ENCODE peak calls at places on chromosomes 4 and X, in five cellular contexts. P is neuronal stem cell, U is choroid plexus epithelial cell, C is lower lobe of right lung, F is body of pancreas. D is an unnamed sample.

GRCh38 chr4:121156822-121157769 is 7.0 kb downstream of the TNIP3 start:
- DNase-seq in P (peak), C (peak), U (peak), F (no peak), D (no peak)

GRCh38 chr4:153142700-153143438 is 61.4 kb upstream of the TRIM2 start:
- DNase-seq in F (peak), P (peak), U (peak), C (peak), D (peak)

GRCh38 chrX:86348669-86349068 is 200.4 kb downstream of the DACH2 start:
- DNase-seq in C (no peak), P (no peak), F (no peak), U (no peak), D (no peak)

GRCh38 chr4:184477201-184477999 is 3.0 kb upstream of the IRF2 start:
- DNase-seq in C (no peak), P (no peak), F (no peak), U (no peak), D (no peak)

GRCh38 chrX:130393451-130394074 is 8.1 kb upstream of the GPR119 start:
- DNase-seq in F (peak), C (no peak), P (no peak), U (peak), D (peak)

GRCh38 chr4:123452585-123452984 is 56.0 kb downstream of the SPRY1 start:
- DNase-seq in P (no peak), F (no peak), C (peak), U (peak), D (peak)

GRCh38 chr4:66097271-66097670 is 427.0 kb upstream of the EPHA5 start:
- DNase-seq in U (no peak), P (no peak), C (no peak), F (no peak), D (peak)

GRCh38 chrX:33434256-33435092 is 223.1 kb upstream of the DMD start:
- DNase-seq in P (peak), F (peak), C (no peak), U (peak), D (peak)

GRCh38 chr4:33323393-33323792 is 2603.2 kb downstream of the PCDH7 start:
- DNase-seq in P (no peak), C (no peak), U (no peak), F (no peak), D (no peak)

GRCh38 chr4:41814565-41814964 is 66.0 kb upstream of the PHOX2B start:
- DNase-seq in F (peak), U (peak), C (no peak), P (no peak), D (no peak)

GRCh38 chrX:57447856-57448255 is 144.0 kb upstream of the ZXDB start:
- DNase-seq in C (no peak), F (no peak), P (no peak), U (no peak), D (no peak)

GRCh38 chr4:46648088-46648744 is 258.3 kb upstream of the GABRA2 start:
- DNase-seq in P (peak), U (peak), C (no peak), F (no peak), D (peak)

GRCh38 chr4:183905081-183905592 is at the start of gene STOX2:
- DNase-seq in F (peak), P (peak), C (peak), U (peak), D (peak)

GRCh38 chrX:131907488-131908314 is 115.4 kb upstream of the STK26 start:
- DNase-seq in F (no peak), U (no peak), P (no peak), C (no peak), D (no peak)

GRCh38 chr4:3284734-3285557 is 7.9 kb upstream of the RGS12 start:
- DNase-seq in U (no peak), P (no peak), C (no peak), F (no peak), D (no peak)

GRCh38 chr4:186726440-186727148 is 2.9 kb upstream of the FAT1 start:
- DNase-seq in C (peak), F (peak), P (peak), U (peak), D (peak)

GRCh38 chr4:113288691-113289090 is 239.2 kb downstream of the ANK2 start:
- DNase-seq in F (no peak), C (no peak), P (no peak), U (peak), D (no peak)

GRCh38 chrX:48794340-48794920 is 7.4 kb upstream of the HDAC6 start:
- DNase-seq in F (no peak), C (no peak), P (no peak), U (no peak), D (no peak)

GRCh38 chrX:63658920-63659319 is 126.1 kb downstream of the ARHGEF9 start:
- DNase-seq in F (no peak), P (no peak), U (peak), C (no peak), D (no peak)

GRCh38 chr4:27692098-27692679 is 831.5 kb downstream of the STIM2 start:
- DNase-seq in U (peak), F (no peak), P (no peak), C (no peak), D (peak)

GRCh38 chr4:148373093-148373492 is 69.1 kb downstream of the NR3C2 start:
- DNase-seq in F (no peak), C (no peak), P (no peak), U (no peak), D (no peak)

GRCh38 chr4:148369919-148370318 is 72.3 kb downstream of the NR3C2 start:
- DNase-seq in P (no peak), U (no peak), C (no peak), F (no peak), D (no peak)

GRCh38 chr4:148376151-148376550 is 66.1 kb downstream of the NR3C2 start:
- DNase-seq in P (no peak), C (no peak), F (peak), U (peak), D (peak)

DNA sequence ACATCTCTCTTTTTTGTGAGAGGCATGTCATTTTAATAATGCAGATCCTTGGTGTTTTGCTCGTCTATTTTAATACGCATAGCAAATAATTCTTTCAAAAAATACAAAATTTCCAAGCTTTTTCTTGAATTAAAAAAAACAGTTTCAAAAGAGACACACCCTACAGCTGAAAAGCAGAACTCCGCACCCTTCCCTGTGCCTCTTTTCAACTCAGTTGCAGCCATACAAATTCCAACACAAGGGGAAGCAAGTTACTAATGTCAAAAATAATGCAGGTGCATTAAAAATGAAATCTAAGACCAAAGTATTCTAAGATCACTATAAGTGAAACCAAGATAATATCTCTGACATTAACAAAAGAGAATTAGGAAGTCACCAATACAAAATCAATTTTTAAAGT is 66.6 kb downstream of the NR3C2 start:
- DNase-seq in F (no peak), U (no peak), C (no peak), P (no peak), D (no peak)
- H3K4me3 ChIP-seq in F (no peak), U (no peak), C (peak), P (no peak), D (no peak)

DNA sequence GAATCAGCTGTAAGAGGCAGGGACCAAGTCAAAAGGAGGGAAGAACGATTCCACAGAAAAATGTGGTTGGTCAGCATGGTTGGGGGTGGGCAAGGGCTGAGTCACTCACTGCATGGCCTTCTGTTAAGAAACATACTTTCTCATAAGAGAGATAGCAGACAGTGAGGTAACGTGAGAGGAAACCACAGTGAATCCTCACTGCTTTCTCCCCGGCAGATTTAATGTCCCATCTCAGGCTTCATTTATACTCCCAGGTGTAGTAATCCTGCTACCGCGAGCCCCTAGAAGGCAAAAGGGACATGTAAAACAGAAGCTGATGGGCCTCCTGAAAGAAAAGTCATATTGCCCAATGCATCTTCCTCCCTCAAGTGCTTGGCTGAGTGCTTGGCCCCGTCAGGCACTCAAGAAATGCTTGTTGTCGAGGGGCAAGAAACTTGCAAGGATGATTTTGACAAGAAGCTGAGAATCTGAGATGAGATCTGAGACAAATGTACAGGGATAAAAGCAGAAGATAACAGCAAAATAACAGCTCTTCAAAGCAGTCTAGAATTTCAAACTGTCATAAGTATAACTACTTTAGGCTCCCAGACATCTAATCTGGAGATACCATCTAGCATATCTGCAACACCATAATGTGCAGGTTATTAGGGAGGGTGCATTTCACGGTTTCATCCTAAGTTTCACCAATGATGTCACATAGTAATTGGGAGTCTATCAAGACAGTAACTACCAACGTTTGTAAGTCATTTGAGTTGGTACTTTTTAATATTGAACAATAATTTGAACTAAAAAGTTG is 40.2 kb downstream of the SH3KBP1 start:
- DNase-seq in P (no peak), C (no peak), U (peak), F (no peak), D (no peak)
- H3K4me3 ChIP-seq in P (no peak), C (no peak), U (no peak), F (no peak), D (no peak)

GRCh38 chr4:1315838-1316536 is 26.3 kb downstream of the MAEA start:
- DNase-seq in P (no peak), C (no peak), F (no peak), U (no peak), D (no peak)

GRCh38 chr4:1316537-1317168 is 27.0 kb downstream of the MAEA start:
- DNase-seq in F (no peak), U (no peak), P (no peak), C (no peak), D (no peak)

GRCh38 chr4:1317177-1318045 is 27.7 kb downstream of the MAEA start:
- DNase-seq in P (no peak), C (no peak), F (no peak), U (no peak), D (no peak)

GRCh38 chr4:1318046-1318375 is 28.3 kb downstream of the MAEA start:
- DNase-seq in P (no peak), C (no peak), U (no peak), F (no peak), D (no peak)

GRCh38 chr4:1318488-1319213 is 28.4 kb upstream of the UVSSA start:
- DNase-seq in F (no peak), C (peak), U (no peak), P (no peak), D (no peak)
- H3K4me3 ChIP-seq in F (no peak), C (no peak), U (no peak), P (no peak), D (no peak)

DNA sequence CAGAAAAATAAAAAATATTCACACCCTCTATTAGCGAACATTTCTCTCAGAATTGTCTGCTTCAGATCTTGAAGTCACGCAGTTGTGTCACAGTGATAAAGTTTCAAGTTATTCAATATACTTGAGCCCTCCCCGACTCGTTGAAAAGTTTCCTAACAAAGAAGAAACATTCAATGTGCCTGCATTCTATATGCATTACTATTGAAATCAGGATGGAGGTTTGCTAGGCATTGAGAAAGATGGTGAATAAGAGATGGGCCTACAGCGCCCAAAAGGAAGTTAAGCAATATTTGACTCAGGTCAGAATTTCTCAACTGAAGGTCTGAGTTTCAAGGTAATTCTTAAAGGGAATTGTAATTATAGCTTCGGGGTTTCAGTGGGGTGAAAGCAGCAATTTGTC is 6.1 kb downstream of the TCEANC start:
- DNase-seq in F (no peak), P (no peak), U (peak), C (no peak), D (no peak)
- H3K4me3 ChIP-seq in F (no peak), P (no peak), U (no peak), C (no peak), D (no peak)

GRCh38 chrX:119273807-119274192 is 37.7 kb downstream of the PGRMC1 start:
- DNase-seq in F (no peak), U (no peak), C (no peak), P (no peak), D (no peak)
- H3K4me3 ChIP-seq in F (no peak), U (no peak), C (no peak), P (no peak), D (no peak)

GRCh38 chr4:139816856-139817255 is 151.2 kb downstream of the MGST2 start:
- DNase-seq in P (no peak), F (no peak), C (no peak), U (no peak), D (no peak)

GRCh38 chr4:139814285-139815015 is 148.8 kb downstream of the MGST2 start:
- DNase-seq in C (no peak), F (no peak), U (peak), P (no peak), D (no peak)

GRCh38 chr4:139817657-139818452 is 152.2 kb downstream of the MGST2 start:
- DNase-seq in U (no peak), C (no peak), F (no peak), P (no peak), D (no peak)

GRCh38 chr4:139819082-139819481 is 153.5 kb downstream of the MGST2 start:
- DNase-seq in C (no peak), F (no peak), P (no peak), U (no peak), D (no peak)

GRCh38 chr4:139815646-139816601 is 150.3 kb downstream of the MGST2 start:
- DNase-seq in C (no peak), P (peak), U (peak), F (no peak), D (no peak)
- H3K4me3 ChIP-seq in C (peak), P (peak), U (peak), F (no peak), D (no peak)

DNA sequence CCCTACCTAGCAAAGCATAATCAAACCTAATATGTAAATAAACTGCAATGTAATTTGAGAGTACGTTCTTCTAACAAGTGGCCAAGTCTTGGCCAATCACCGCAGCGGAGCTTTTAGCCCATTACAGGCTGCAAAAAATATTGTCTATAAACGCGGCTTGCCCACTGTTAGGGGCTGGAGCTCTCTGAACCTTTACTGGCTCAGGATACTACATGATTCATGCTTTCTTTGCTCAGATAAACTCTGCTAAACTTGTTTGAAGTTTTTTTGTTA is 990 bp upstream of the HADH start:
- DNase-seq in U (no peak), C (no peak), P (no peak), F (no peak), D (peak)
- H3K4me3 ChIP-seq in U (no peak), C (peak), P (no peak), F (no peak), D (peak)

DNA sequence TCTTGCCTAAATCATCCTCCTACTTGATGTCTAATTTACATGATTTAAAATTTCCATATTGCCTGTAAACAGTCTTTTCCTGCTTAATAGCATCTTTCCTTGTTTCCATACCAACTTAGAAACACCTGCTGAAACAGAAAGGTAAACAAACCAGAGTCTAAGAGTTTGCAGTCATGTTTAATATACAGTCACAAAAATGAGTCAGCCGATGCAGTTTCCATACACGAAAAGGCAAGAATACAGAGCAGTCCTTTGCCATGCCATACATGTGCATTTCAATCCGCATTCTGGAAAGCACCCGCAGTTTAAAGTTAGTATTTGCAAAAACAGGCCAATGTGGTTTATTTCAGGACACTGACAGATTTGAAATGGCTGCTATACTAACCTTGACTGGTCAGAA is 32.1 kb downstream of the ASB5 start:
- DNase-seq in U (no peak), F (no peak), P (no peak), C (no peak), D (no peak)
- H3K4me3 ChIP-seq in U (no peak), F (no peak), P (no peak), C (no peak), D (no peak)